ENCODE peak calls at places on chromosomes 6 and 20, in eight cellular contexts. L is HCT116, T is A549, F is HL-60, B is SK-N-SH, U is Panc1, X is GM12878, O is HepG2. Y is an unnamed sample.

GRCh38 chr6:13929196-13929595 is 4.4 kb downstream of the RNF182 start:
- DNase-seq in L (no peak), T (no peak), F (no peak), B (no peak), U (no peak), X (no peak), O (no peak), Y (no peak)

GRCh38 chr20:38842558-38842981 is 37.1 kb downstream of the PPP1R16B start:
- DNase-seq in L (no peak), T (no peak), F (no peak), B (no peak), U (no peak), X (peak), O (no peak), Y (peak)

GRCh38 chr6:33860706-33861474 is 57.1 kb upstream of the MLN start:
- DNase-seq in L (no peak), T (no peak), F (no peak), B (no peak), U (no peak), X (no peak), O (no peak), Y (no peak)

GRCh38 chr6:89034586-89035251 is 45.8 kb upstream of the PNRC1 start:
- DNase-seq in L (no peak), T (no peak), F (peak), B (no peak), U (no peak), X (no peak), O (peak), Y (no peak)

GRCh38 chr6:33065312-33065711 is 8.1 kb downstream of the HLA-DPA1 start:
- DNase-seq in L (no peak), T (no peak), F (no peak), B (no peak), U (no peak), X (no peak), O (no peak), Y (no peak)

GRCh38 chr6:16639689-16640480 is 121.4 kb downstream of the ATXN1 start:
- DNase-seq in L (no peak), T (peak), F (no peak), B (no peak), U (peak), X (no peak), O (no peak), Y (no peak)

GRCh38 chr6:133778414-133778813 is 110.5 kb upstream of the TCF21 start:
- DNase-seq in L (no peak), T (no peak), F (no peak), B (no peak), U (no peak), X (no peak), O (no peak), Y (no peak)

GRCh38 chr6:108383967-108384366 is 89.1 kb downstream of the AFG1L start:
- DNase-seq in L (no peak), T (no peak), F (no peak), B (no peak), U (no peak), X (no peak), O (no peak), Y (no peak)

GRCh38 chr6:170206931-170207431 is 83.9 kb downstream of the DLL1 start:
- DNase-seq in L (no peak), T (no peak), F (no peak), B (peak), U (no peak), X (no peak), O (no peak), Y (no peak)

GRCh38 chr6:21634582-21634981 is 41.0 kb downstream of the SOX4 start:
- DNase-seq in L (no peak), T (peak), F (no peak), B (no peak), U (peak), X (no peak), O (peak), Y (no peak)

GRCh38 chr6:47250302-47250701 is 59.4 kb downstream of the TNFRSF21 start:
- DNase-seq in L (no peak), T (no peak), F (no peak), B (no peak), U (no peak), X (no peak), O (no peak), Y (no peak)
- TF ChIP-seq REST in L (no peak), T (no peak), F (no peak), B (no peak), U (no peak), X (no peak), O (no peak), Y (no peak)

DNA sequence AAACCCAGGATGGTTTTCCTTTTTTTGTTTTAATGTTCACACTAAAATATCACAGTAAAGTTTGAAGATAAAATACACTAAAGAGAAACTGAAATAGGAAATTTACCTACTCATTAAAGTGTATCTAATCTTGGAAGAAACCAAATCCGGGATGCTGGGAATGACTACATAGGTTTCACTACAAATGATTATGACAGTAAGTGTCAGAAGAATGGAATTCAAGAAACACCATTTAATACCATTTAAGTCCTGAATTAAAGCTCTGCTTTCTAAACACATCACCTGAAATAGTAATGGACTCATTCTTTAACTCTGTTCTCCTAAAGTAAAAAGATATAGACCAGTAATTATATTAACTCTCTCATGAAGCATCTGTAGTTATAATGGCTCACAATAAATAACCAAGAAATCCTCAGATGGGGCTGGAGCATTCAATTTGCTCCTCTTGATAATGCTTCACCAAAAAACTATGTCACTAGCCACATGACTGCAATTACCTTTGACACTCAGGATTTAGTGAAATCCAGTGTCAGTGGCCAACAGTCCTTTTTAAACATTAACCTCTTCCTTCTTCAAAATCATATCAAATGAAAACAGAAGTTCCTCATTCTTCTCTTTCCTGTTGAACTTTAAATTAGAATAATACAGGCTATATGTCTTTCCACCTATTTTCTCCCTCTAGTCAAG is 41.4 kb downstream of the MAP7 start:
- DNase-seq in L (no peak), T (no peak), F (no peak), B (no peak), U (no peak), X (no peak), O (no peak), Y (no peak)
- TF ChIP-seq REST in L (no peak), T (no peak), F (no peak), B (no peak), U (no peak), X (no peak), O (no peak), Y (no peak)

GRCh38 chr6:146709036-146709622 is 110.4 kb downstream of the ADGB start:
- DNase-seq in L (no peak), T (no peak), F (no peak), B (no peak), U (no peak), X (no peak), O (no peak), Y (no peak)
- TF ChIP-seq REST in L (no peak), T (no peak), F (no peak), B (no peak), U (no peak), X (no peak), O (no peak), Y (no peak)

GRCh38 chr6:111710911-111711310 is 105.2 kb upstream of the TRAF3IP2 start:
- DNase-seq in L (no peak), T (no peak), F (no peak), B (no peak), U (no peak), X (no peak), O (no peak), Y (no peak)

GRCh38 chr6:111711989-111712388 is 106.3 kb upstream of the TRAF3IP2 start:
- DNase-seq in L (no peak), T (no peak), F (no peak), B (no peak), U (no peak), X (no peak), O (no peak), Y (no peak)

GRCh38 chr6:111712398-111712797 is 106.7 kb upstream of the TRAF3IP2 start:
- DNase-seq in L (no peak), T (no peak), F (no peak), B (no peak), U (no peak), X (no peak), O (no peak), Y (no peak)

GRCh38 chr6:111710439-111710838 is 104.8 kb upstream of the TRAF3IP2 start:
- DNase-seq in L (no peak), T (no peak), F (no peak), B (no peak), U (no peak), X (no peak), O (no peak), Y (no peak)

DNA sequence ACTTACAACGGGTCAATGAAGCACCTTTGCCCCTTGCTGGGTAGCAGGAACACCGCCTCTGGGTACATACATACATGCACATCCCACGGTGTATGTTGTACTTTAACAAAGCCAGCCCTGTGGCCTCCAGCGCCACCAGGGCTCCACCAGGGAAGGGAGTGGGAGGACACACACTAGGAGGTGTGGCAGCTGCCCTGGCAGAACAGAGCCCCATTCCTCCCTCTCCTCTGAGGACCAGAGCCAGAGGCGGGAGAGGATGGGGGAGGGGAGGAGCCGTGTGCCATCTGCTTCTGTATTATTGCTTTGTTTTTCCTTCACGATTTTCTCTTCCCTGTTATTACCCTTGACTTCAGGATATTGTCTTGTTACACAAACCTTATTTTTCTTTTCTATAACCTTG is 105.8 kb upstream of the TRAF3IP2 start:
- DNase-seq in L (no peak), T (no peak), F (no peak), B (peak), U (no peak), X (no peak), O (no peak), Y (peak)
- TF ChIP-seq REST in L (no peak), T (no peak), F (no peak), B (no peak), U (no peak), X (no peak), O (no peak), Y (no peak)

GRCh38 chr6:118704911-118705310 is 53.5 kb upstream of the CEP85L start:
- DNase-seq in L (no peak), T (no peak), F (no peak), B (no peak), U (no peak), X (no peak), O (no peak), Y (peak)

GRCh38 chr6:118705799-118706481 is 54.5 kb upstream of the CEP85L start:
- DNase-seq in L (no peak), T (no peak), F (no peak), B (no peak), U (no peak), X (peak), O (no peak), Y (peak)

GRCh38 chr6:118708736-118709135 is 57.3 kb upstream of the CEP85L start:
- DNase-seq in L (no peak), T (no peak), F (no peak), B (no peak), U (peak), X (no peak), O (no peak), Y (no peak)

GRCh38 chr6:118708055-118708454 is 56.7 kb upstream of the CEP85L start:
- DNase-seq in L (no peak), T (no peak), F (no peak), B (no peak), U (no peak), X (no peak), O (no peak), Y (no peak)

GRCh38 chr6:118706702-118707101 is 55.3 kb upstream of the CEP85L start:
- DNase-seq in L (no peak), T (no peak), F (no peak), B (no peak), U (no peak), X (no peak), O (no peak), Y (peak)
- TF ChIP-seq REST in L (no peak), T (no peak), F (no peak), B (no peak), U (no peak), X (no peak), O (no peak), Y (no peak)

GRCh38 chr6:11271228-11271627 is 38.8 kb upstream of the NEDD9 start:
- DNase-seq in L (no peak), T (no peak), F (no peak), B (no peak), U (no peak), X (no peak), O (no peak), Y (no peak)
- TF ChIP-seq REST in L (no peak), T (no peak), F (no peak), B (no peak), U (no peak), X (no peak), O (no peak), Y (no peak)

GRCh38 chr6:152585236-152585635 is 51.9 kb downstream of the SYNE1 start:
- DNase-seq in L (no peak), T (no peak), F (no peak), B (no peak), U (no peak), X (no peak), O (no peak), Y (no peak)
- TF ChIP-seq REST in L (no peak), T (no peak), F (no peak), B (no peak), U (no peak), X (no peak), O (no peak), Y (no peak)

GRCh38 chr20:63567132-63567381 is 7.0 kb downstream of the HELZ2 start:
- DNase-seq in L (no peak), T (no peak), F (no peak), B (no peak), U (no peak), X (no peak), O (no peak), Y (no peak)
- TF ChIP-seq REST in L (no peak), T (no peak), F (no peak), B (no peak), U (no peak), X (no peak), O (no peak), Y (no peak)